ENCODE peak calls at places on chromosome 22, in five cellular contexts. I is neuronal stem cell; C is endodermal cell; G is uterus; K is CD8-positive, alpha-beta memory T cell. P is an unnamed sample.

GRCh38 chr22:22928666-22929380 is 41.2 kb downstream of the IGLL5 start:
- DNase-seq in I (no peak), C (no peak), G (no peak), K (peak), P (no peak)

GRCh38 chr22:45317551-45318167 is 7.9 kb downstream of the FAM118A start:
- DNase-seq in I (no peak), C (peak), G (peak), K (no peak), P (peak)

GRCh38 chr22:46050916-46051614 is 74.1 kb upstream of the WNT7B start:
- DNase-seq in I (no peak), C (peak), G (peak), K (no peak), P (peak)

GRCh38 chr22:25777411-25777810 is 35.4 kb downstream of the MYO18B start:
- DNase-seq in I (no peak), C (no peak), G (no peak), K (no peak), P (no peak)

GRCh38 chr22:31538815-31539214 is 42.5 kb downstream of the SFI1 start:
- DNase-seq in I (no peak), C (no peak), G (no peak), K (no peak), P (no peak)

GRCh38 chr22:23836281-23836680 is 2.5 kb downstream of the DERL3 start:
- DNase-seq in I (no peak), C (no peak), G (no peak), K (no peak), P (no peak)

GRCh38 chr22:23147632-23148387 is 2.5 kb downstream of the RAB36 start:
- DNase-seq in I (no peak), C (no peak), G (no peak), K (no peak), P (no peak)

GRCh38 chr22:33051960-33052839 is 6.0 kb downstream of the SYN3 start:
- DNase-seq in I (no peak), C (peak), G (no peak), K (no peak), P (no peak)

GRCh38 chr22:30277547-30278344 is 11.1 kb upstream of the OSM start:
- DNase-seq in I (no peak), C (no peak), G (no peak), K (no peak), P (peak)

GRCh38 chr22:49855491-49855911 is 1.9 kb downstream of the ZBED4 start:
- DNase-seq in I (no peak), C (no peak), G (no peak), K (no peak), P (no peak)

GRCh38 chr22:37894939-37895670 is 11.0 kb upstream of the MICALL1 start:
- DNase-seq in I (peak), C (peak), G (no peak), K (no peak), P (no peak)

GRCh38 chr22:28951969-28952521 is 68.7 kb downstream of the ZNRF3 start:
- DNase-seq in I (no peak), C (peak), G (peak), K (no peak), P (no peak)

GRCh38 chr22:25482868-25483639 is 81.4 kb upstream of the GRK3 start:
- DNase-seq in I (no peak), C (no peak), G (no peak), K (no peak), P (no peak)

GRCh38 chr22:24466831-24467249 is 28.3 kb upstream of the UPB1 start:
- DNase-seq in I (no peak), C (no peak), G (peak), K (no peak), P (peak)

GRCh38 chr22:36470994-36471331 is 10.5 kb downstream of the TXN2 start:
- DNase-seq in I (no peak), C (no peak), G (no peak), K (no peak), P (no peak)

GRCh38 chr22:46799626-46800025 is 37.2 kb downstream of the TBC1D22A start:
- DNase-seq in I (no peak), C (peak), G (no peak), K (no peak), P (no peak)

GRCh38 chr22:33000342-33001280 is 57.6 kb downstream of the SYN3 start:
- DNase-seq in I (peak), C (peak), G (peak), K (no peak), P (peak)

GRCh38 chr22:37160037-37160436 is 10.3 kb upstream of the IL2RB start:
- DNase-seq in I (no peak), C (peak), G (no peak), K (no peak), P (no peak)

GRCh38 chr22:49767355-49768062 is 60.2 kb downstream of the BRD1 start:
- DNase-seq in I (peak), C (peak), G (no peak), K (peak), P (no peak)

GRCh38 chr22:24155597-24156145 is 25.6 kb upstream of the SUSD2 start:
- DNase-seq in I (peak), C (peak), G (peak), K (no peak), P (peak)

GRCh38 chr22:45590262-45590661 is 81.4 kb upstream of the ATXN10 start:
- DNase-seq in I (no peak), C (no peak), G (no peak), K (no peak), P (no peak)

DNA sequence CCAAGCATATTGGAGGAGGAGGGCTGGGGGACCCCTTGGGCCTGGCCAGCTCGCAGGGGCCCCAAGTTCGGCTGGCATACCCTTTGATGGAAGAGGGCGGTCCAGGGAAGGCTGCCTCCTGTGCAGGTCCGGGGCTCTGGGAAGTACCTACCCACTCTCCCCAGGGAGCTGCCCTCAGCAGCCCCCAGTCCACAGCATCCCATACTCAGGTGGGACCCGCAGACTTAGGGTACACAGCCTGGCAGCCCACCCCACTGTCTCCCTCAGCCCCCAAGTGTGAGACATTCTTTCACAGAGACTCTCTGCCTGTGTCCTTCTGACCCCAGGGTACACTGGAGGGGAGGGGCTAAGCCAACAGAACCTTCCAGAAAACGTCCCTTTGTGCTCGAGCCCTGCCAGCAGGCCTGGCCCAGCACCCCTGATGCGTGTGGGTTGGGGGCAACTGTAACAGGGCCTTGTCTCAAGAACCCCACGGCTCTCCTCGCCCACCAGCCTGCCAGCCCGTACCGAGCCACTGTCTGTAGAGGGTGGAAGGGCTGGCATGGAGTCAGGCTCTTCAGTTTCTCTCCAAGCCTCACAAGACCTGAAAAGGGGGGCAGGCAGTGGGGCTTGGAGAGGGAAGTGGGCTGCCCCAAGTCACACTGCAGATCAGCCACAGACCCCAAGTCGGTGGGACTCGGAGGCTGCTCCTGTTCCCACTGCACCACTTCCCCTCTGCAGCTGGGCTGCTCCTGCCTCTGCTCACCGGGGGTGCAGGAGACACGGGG is 7.0 kb upstream of the TNFRSF13C start:
- DNase-seq in I (no peak), C (no peak), G (no peak), K (no peak), P (no peak)
- H3K27ac ChIP-seq in I (no peak), C (peak), G (no peak), K (no peak), P (no peak)

GRCh38 chr22:35065796-35066218 is at the start of gene ISX:
- DNase-seq in I (no peak), C (no peak), G (no peak), K (no peak), P (no peak)
- H3K4me3 ChIP-seq in I (no peak), C (no peak), G (no peak), K (no peak), P (peak)

GRCh38 chr22:20020533-20021195 is at the start of gene TANGO2:
- DNase-seq in I (peak), C (peak), G (peak), K (peak), P (peak)

GRCh38 chr22:20022231-20023069 is 1.5 kb downstream of the TANGO2 start:
- DNase-seq in I (no peak), C (no peak), G (no peak), K (no peak), P (no peak)

GRCh38 chr22:20019661-20020532 is 1.0 kb upstream of the TANGO2 start:
- DNase-seq in I (no peak), C (no peak), G (no peak), K (no peak), P (no peak)

GRCh38 chr22:20023214-20023613 is 2.3 kb downstream of the TANGO2 start:
- DNase-seq in I (no peak), C (no peak), G (no peak), K (no peak), P (no peak)

DNA sequence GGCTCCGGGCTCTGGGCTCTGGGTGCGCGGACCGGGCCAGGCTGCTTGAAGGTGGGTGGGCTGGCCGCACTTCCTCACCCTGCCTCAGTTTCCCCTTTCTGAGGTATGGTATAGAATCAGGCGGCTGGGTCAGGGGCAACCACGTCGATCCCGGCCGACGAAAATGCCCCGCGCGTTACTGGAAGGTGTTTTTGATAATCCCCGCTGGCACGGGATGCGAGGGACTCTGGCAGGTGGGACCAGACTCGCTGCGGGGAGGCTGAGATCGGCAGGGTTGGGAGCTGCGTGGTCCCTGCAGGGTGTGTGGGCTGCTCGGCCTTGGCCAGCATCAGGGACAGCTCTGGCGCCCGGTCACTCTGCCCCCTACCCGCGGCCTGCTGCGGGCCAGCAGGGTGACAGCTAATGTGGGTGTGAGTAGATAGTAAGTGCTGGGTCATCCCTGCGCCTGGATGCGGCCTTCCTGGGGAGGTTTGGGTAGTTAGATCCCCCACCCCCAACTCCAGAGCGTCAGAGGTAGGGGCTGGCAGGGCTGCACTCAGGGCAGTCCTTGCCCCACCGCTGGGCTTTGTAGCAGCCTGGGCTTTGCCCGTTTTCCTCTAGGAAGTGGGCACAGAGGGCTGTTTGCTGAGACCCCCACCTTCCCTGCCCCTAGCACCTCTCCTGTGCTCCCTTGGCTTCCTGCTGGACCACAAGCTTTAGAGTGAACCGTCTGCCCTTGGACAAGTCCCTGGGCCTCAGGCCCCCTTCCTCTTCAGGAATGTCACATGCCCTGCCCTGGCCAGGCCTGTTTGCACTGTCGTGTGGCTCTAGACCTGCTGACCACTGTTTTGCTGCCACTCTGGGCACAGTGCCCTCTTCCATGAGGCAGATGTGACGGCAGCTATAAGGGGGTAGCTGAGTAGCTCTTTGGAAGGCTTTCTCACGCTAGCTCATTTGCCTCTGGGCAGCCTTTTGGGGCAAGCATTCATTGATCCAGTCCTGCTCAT is 579 bp downstream of the TANGO2 start:
- DNase-seq in I (no peak), C (peak), G (no peak), K (no peak), P (peak)
- H3K27ac ChIP-seq in I (no peak), C (no peak), G (peak), K (peak), P (no peak)

GRCh38 chr22:19757140-19757984 is 3.2 kb upstream of the TBX1 start:
- DNase-seq in I (no peak), C (peak), G (no peak), K (no peak), P (no peak)
- H3K4me3 ChIP-seq in I (no peak), C (no peak), G (no peak), K (peak), P (no peak)

GRCh38 chr22:44025171-44026065 is 1.3 kb downstream of the PARVB start:
- DNase-seq in I (no peak), C (no peak), G (no peak), K (no peak), P (peak)
- H3K27ac ChIP-seq in I (no peak), C (no peak), G (peak), K (peak), P (no peak)

GRCh38 chr22:17638182-17638431 is 450 bp upstream of the BCL2L13 start:
- DNase-seq in I (no peak), C (no peak), G (no peak), K (no peak), P (no peak)

GRCh38 chr22:17637490-17638181 is 921 bp upstream of the BCL2L13 start:
- DNase-seq in I (no peak), C (no peak), G (no peak), K (no peak), P (no peak)

GRCh38 chr22:17634696-17635095 is 3.9 kb upstream of the BCL2L13 start:
- DNase-seq in I (no peak), C (no peak), G (no peak), K (no peak), P (no peak)

GRCh38 chr22:17633998-17634323 is 4.6 kb upstream of the BCL2L13 start:
- DNase-seq in I (no peak), C (no peak), G (no peak), K (no peak), P (no peak)

GRCh38 chr22:17638432-17639237 is at the start of gene BCL2L13:
- DNase-seq in I (peak), C (peak), G (peak), K (peak), P (peak)
- H3K4me3 ChIP-seq in I (peak), C (peak), G (peak), K (peak), P (peak)